ENCODE peak calls at places on chromosomes 13 and 19, in nine cellular contexts. One of them, this sample, is unnamed.
A peak's percentile ranks its signal among the peaks of the same experiment; 100 is the strongest.

GRCh38 chr19:17205237-17206140 is 9.7 kb upstream of the USE1 start:
- DNase-seq in lung: peak; percentile 68
- DNase-seq in neural progenitor cell: peak; percentile 75
- DNase-seq in dorsolateral prefrontal cortex: peak; percentile 67
- DNase-seq in tibial nerve: no peak
- DNase-seq in BE2C: peak; percentile 68
- DNase-seq in endothelial cell: peak; percentile 66
- DNase-seq in NB4: peak; percentile 67
- DNase-seq in fibroblast of lung: peak; percentile 64
- DNase-seq in this sample: peak; percentile 34

GRCh38 chr19:7292950-7293794 is 1.0 kb downstream of the INSR start:
- DNase-seq in lung: peak; percentile 36
- DNase-seq in neural progenitor cell: peak; percentile 36
- DNase-seq in dorsolateral prefrontal cortex: peak; percentile 39
- DNase-seq in tibial nerve: no peak
- DNase-seq in BE2C: peak; percentile 25
- DNase-seq in endothelial cell: peak; percentile 25
- DNase-seq in NB4: peak; percentile 60
- DNase-seq in fibroblast of lung: no peak
- DNase-seq in this sample: peak; percentile 16

GRCh38 chr13:99385161-99385560 is 78.0 kb upstream of the GPR183 start:
- DNase-seq in lung: no peak
- DNase-seq in neural progenitor cell: no peak
- DNase-seq in dorsolateral prefrontal cortex: no peak
- DNase-seq in tibial nerve: no peak
- DNase-seq in BE2C: no peak
- DNase-seq in endothelial cell: no peak
- DNase-seq in NB4: no peak
- DNase-seq in fibroblast of lung: no peak
- DNase-seq in this sample: no peak

GRCh38 chr19:4115818-4116385 is 8.0 kb downstream of the MAP2K2 start:
- DNase-seq in lung: no peak
- DNase-seq in neural progenitor cell: no peak
- DNase-seq in dorsolateral prefrontal cortex: no peak
- DNase-seq in tibial nerve: no peak
- DNase-seq in BE2C: no peak
- DNase-seq in endothelial cell: no peak
- DNase-seq in NB4: no peak
- DNase-seq in fibroblast of lung: no peak
- DNase-seq in this sample: no peak

GRCh38 chr13:73451120-73452029 is 392.6 kb downstream of the KLF5 start:
- DNase-seq in lung: no peak
- DNase-seq in neural progenitor cell: no peak
- DNase-seq in dorsolateral prefrontal cortex: no peak
- DNase-seq in tibial nerve: no peak
- DNase-seq in BE2C: no peak
- DNase-seq in endothelial cell: no peak
- DNase-seq in NB4: no peak
- DNase-seq in fibroblast of lung: no peak
- DNase-seq in this sample: no peak

GRCh38 chr19:18401580-18402112 is 4.2 kb upstream of the LRRC25 start:
- DNase-seq in lung: no peak
- DNase-seq in neural progenitor cell: peak; percentile 57
- DNase-seq in dorsolateral prefrontal cortex: no peak
- DNase-seq in tibial nerve: peak; percentile 67
- DNase-seq in BE2C: no peak
- DNase-seq in endothelial cell: peak; percentile 53
- DNase-seq in NB4: peak; percentile 98
- DNase-seq in fibroblast of lung: peak; percentile 83
- DNase-seq in this sample: no peak

GRCh38 chr13:59447846-59448620 is 715.7 kb downstream of the DIAPH3 start:
- DNase-seq in lung: no peak
- DNase-seq in neural progenitor cell: peak; percentile 39
- DNase-seq in dorsolateral prefrontal cortex: no peak
- DNase-seq in tibial nerve: no peak
- DNase-seq in BE2C: no peak
- DNase-seq in endothelial cell: no peak
- DNase-seq in NB4: no peak
- DNase-seq in fibroblast of lung: peak; percentile 32
- DNase-seq in this sample: no peak

GRCh38 chr13:79645569-79645968 is 164.6 kb downstream of the NDFIP2 start:
- DNase-seq in lung: no peak
- DNase-seq in neural progenitor cell: no peak
- DNase-seq in dorsolateral prefrontal cortex: no peak
- DNase-seq in tibial nerve: no peak
- DNase-seq in BE2C: no peak
- DNase-seq in endothelial cell: no peak
- DNase-seq in NB4: no peak
- DNase-seq in fibroblast of lung: no peak
- DNase-seq in this sample: no peak

DNA sequence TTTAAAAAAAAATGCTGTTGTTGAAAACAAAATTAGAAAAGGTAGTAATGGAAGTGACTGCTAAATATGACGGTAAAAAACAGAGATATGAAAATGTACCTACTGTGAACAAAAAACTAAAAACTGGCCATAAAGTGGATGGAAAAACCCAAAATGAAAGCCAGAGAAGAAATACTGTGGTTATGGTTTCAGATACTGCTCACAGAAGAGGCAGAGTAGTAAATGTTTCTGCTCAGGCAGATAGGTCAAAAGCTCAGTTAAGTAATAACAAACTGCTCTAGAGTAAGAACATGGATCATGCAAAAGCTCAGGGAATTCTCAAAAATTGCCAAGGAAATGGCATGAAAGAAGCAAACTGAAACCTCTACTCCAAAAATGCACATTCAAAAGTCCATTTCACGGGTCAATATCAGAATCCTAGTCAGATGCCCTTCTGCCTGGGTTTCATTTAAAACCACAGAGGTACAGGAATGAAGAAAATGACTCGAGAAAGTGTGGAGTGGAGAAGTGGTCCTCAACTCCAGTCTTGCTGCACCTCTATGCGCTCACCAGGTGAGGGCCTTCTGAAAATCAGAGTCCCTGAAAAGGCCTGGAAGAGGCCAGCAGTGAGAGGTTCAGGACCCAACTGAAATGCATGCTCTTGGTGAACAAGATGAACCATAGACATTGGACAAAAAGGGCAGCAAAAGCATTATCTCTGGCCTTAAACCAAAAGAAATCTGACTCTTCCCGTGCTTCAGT is 315.0 kb upstream of the SPRY2 start:
- DNase-seq in lung: no peak
- DNase-seq in neural progenitor cell: no peak
- DNase-seq in dorsolateral prefrontal cortex: no peak
- DNase-seq in tibial nerve: no peak
- DNase-seq in BE2C: no peak
- DNase-seq in endothelial cell: no peak
- DNase-seq in NB4: no peak
- DNase-seq in fibroblast of lung: no peak
- DNase-seq in this sample: no peak
- TF ChIP-seq CTCF in lung: no peak
- TF ChIP-seq CTCF in neural progenitor cell: no peak
- TF ChIP-seq CTCF in dorsolateral prefrontal cortex: no peak
- TF ChIP-seq CTCF in tibial nerve: no peak
- TF ChIP-seq CTCF in BE2C: peak; percentile 19
- TF ChIP-seq CTCF in endothelial cell: no peak
- TF ChIP-seq CTCF in NB4: no peak
- TF ChIP-seq CTCF in fibroblast of lung: no peak
- TF ChIP-seq CTCF in this sample: no peak

GRCh38 chr19:12137541-12137940 is 2.6 kb downstream of the ZNF20 start:
- DNase-seq in lung: no peak
- DNase-seq in neural progenitor cell: no peak
- DNase-seq in dorsolateral prefrontal cortex: no peak
- DNase-seq in tibial nerve: no peak
- DNase-seq in BE2C: no peak
- DNase-seq in endothelial cell: no peak
- DNase-seq in NB4: peak; percentile 61
- DNase-seq in fibroblast of lung: no peak
- DNase-seq in this sample: no peak

GRCh38 chr19:12139309-12139708 is 841 bp downstream of the ZNF20 start:
- DNase-seq in lung: no peak
- DNase-seq in neural progenitor cell: peak; percentile 20
- DNase-seq in dorsolateral prefrontal cortex: no peak
- DNase-seq in tibial nerve: no peak
- DNase-seq in BE2C: no peak
- DNase-seq in endothelial cell: no peak
- DNase-seq in NB4: no peak
- DNase-seq in fibroblast of lung: no peak
- DNase-seq in this sample: no peak

GRCh38 chr19:12139885-12140544 is at the start of gene ZNF20:
- DNase-seq in lung: peak; percentile 98
- DNase-seq in neural progenitor cell: peak; percentile 99
- DNase-seq in dorsolateral prefrontal cortex: peak; percentile 97
- DNase-seq in tibial nerve: peak; percentile 97
- DNase-seq in BE2C: peak; percentile 97
- DNase-seq in endothelial cell: peak; percentile 95
- DNase-seq in NB4: peak; percentile 95
- DNase-seq in fibroblast of lung: peak; percentile 93
- DNase-seq in this sample: peak; percentile 91

GRCh38 chr19:12140545-12141404 is 625 bp upstream of the ZNF20 start:
- DNase-seq in lung: peak; percentile 91
- DNase-seq in neural progenitor cell: peak; percentile 87
- DNase-seq in dorsolateral prefrontal cortex: peak; percentile 91
- DNase-seq in tibial nerve: peak; percentile 88
- DNase-seq in BE2C: peak; percentile 88
- DNase-seq in endothelial cell: peak; percentile 81
- DNase-seq in NB4: peak; percentile 89
- DNase-seq in fibroblast of lung: peak; percentile 84
- DNase-seq in this sample: peak; percentile 81

DNA sequence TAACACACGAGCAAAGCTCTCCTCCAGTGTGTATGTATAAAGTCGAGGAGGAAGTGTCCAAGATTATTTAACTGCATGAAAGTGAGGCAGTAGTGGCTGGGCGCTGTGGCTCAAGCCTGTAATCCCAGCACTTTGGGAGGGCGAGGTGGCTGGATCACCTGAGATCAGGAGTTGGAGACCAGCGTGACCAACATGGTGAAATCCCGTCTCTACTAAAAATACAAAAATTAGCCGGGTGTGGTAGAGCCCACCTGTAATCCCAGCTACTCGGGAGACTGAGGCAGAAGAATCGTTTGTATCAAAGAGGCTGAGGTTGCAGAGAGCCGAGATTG is 1.2 kb upstream of the ZNF20 start:
- DNase-seq in lung: no peak
- DNase-seq in neural progenitor cell: no peak
- DNase-seq in dorsolateral prefrontal cortex: no peak
- DNase-seq in tibial nerve: no peak
- DNase-seq in BE2C: no peak
- DNase-seq in endothelial cell: no peak
- DNase-seq in NB4: no peak
- DNase-seq in fibroblast of lung: no peak
- DNase-seq in this sample: no peak
- TF ChIP-seq CTCF in lung: no peak
- TF ChIP-seq CTCF in neural progenitor cell: no peak
- TF ChIP-seq CTCF in dorsolateral prefrontal cortex: no peak
- TF ChIP-seq CTCF in tibial nerve: no peak
- TF ChIP-seq CTCF in BE2C: no peak
- TF ChIP-seq CTCF in endothelial cell: peak; percentile 47
- TF ChIP-seq CTCF in NB4: no peak
- TF ChIP-seq CTCF in fibroblast of lung: no peak
- TF ChIP-seq CTCF in this sample: no peak

GRCh38 chr19:45958320-45958719 is 15.3 kb downstream of the NOVA2 start:
- DNase-seq in lung: no peak
- DNase-seq in neural progenitor cell: no peak
- DNase-seq in dorsolateral prefrontal cortex: no peak
- DNase-seq in tibial nerve: no peak
- DNase-seq in BE2C: no peak
- DNase-seq in endothelial cell: no peak
- DNase-seq in NB4: no peak
- DNase-seq in fibroblast of lung: no peak
- DNase-seq in this sample: no peak

GRCh38 chr19:45959517-45960025 is 14.1 kb downstream of the NOVA2 start:
- DNase-seq in lung: no peak
- DNase-seq in neural progenitor cell: no peak
- DNase-seq in dorsolateral prefrontal cortex: no peak
- DNase-seq in tibial nerve: no peak
- DNase-seq in BE2C: no peak
- DNase-seq in endothelial cell: no peak
- DNase-seq in NB4: no peak
- DNase-seq in fibroblast of lung: no peak
- DNase-seq in this sample: no peak

GRCh38 chr19:45958763-45959516 is 14.7 kb downstream of the NOVA2 start:
- DNase-seq in lung: no peak
- DNase-seq in neural progenitor cell: no peak
- DNase-seq in dorsolateral prefrontal cortex: no peak
- DNase-seq in tibial nerve: no peak
- DNase-seq in BE2C: no peak
- DNase-seq in endothelial cell: no peak
- DNase-seq in NB4: no peak
- DNase-seq in fibroblast of lung: no peak
- DNase-seq in this sample: no peak

GRCh38 chr19:45960595-45961235 is 12.9 kb downstream of the NOVA2 start:
- DNase-seq in lung: no peak
- DNase-seq in neural progenitor cell: peak; percentile 68
- DNase-seq in dorsolateral prefrontal cortex: no peak
- DNase-seq in tibial nerve: no peak
- DNase-seq in BE2C: peak; percentile 38
- DNase-seq in endothelial cell: no peak
- DNase-seq in NB4: no peak
- DNase-seq in fibroblast of lung: no peak
- DNase-seq in this sample: no peak

GRCh38 chr19:45962021-45962420 is 11.6 kb downstream of the NOVA2 start:
- DNase-seq in lung: no peak
- DNase-seq in neural progenitor cell: no peak
- DNase-seq in dorsolateral prefrontal cortex: no peak
- DNase-seq in tibial nerve: no peak
- DNase-seq in BE2C: no peak
- DNase-seq in endothelial cell: no peak
- DNase-seq in NB4: no peak
- DNase-seq in fibroblast of lung: no peak
- DNase-seq in this sample: no peak
- TF ChIP-seq CTCF in lung: no peak
- TF ChIP-seq CTCF in neural progenitor cell: no peak
- TF ChIP-seq CTCF in dorsolateral prefrontal cortex: no peak
- TF ChIP-seq CTCF in tibial nerve: no peak
- TF ChIP-seq CTCF in BE2C: no peak
- TF ChIP-seq CTCF in endothelial cell: no peak
- TF ChIP-seq CTCF in NB4: no peak
- TF ChIP-seq CTCF in fibroblast of lung: no peak
- TF ChIP-seq CTCF in this sample: no peak

GRCh38 chr19:35712910-35713845 is 4.6 kb upstream of the KMT2B start:
- DNase-seq in lung: no peak
- DNase-seq in neural progenitor cell: no peak
- DNase-seq in dorsolateral prefrontal cortex: no peak
- DNase-seq in tibial nerve: no peak
- DNase-seq in BE2C: no peak
- DNase-seq in endothelial cell: no peak
- DNase-seq in NB4: no peak
- DNase-seq in fibroblast of lung: no peak
- DNase-seq in this sample: no peak

GRCh38 chr19:35715981-35716734 is 1.6 kb upstream of the KMT2B start:
- DNase-seq in lung: peak; percentile 59
- DNase-seq in neural progenitor cell: peak; percentile 17
- DNase-seq in dorsolateral prefrontal cortex: no peak
- DNase-seq in tibial nerve: no peak
- DNase-seq in BE2C: peak; percentile 46
- DNase-seq in endothelial cell: peak; percentile 60
- DNase-seq in NB4: peak; percentile 7
- DNase-seq in fibroblast of lung: no peak
- DNase-seq in this sample: no peak

GRCh38 chr19:35713904-35714440 is 3.8 kb upstream of the KMT2B start:
- DNase-seq in lung: no peak
- DNase-seq in neural progenitor cell: no peak
- DNase-seq in dorsolateral prefrontal cortex: no peak
- DNase-seq in tibial nerve: no peak
- DNase-seq in BE2C: no peak
- DNase-seq in endothelial cell: no peak
- DNase-seq in NB4: no peak
- DNase-seq in fibroblast of lung: no peak
- DNase-seq in this sample: no peak

GRCh38 chr19:35715355-35715809 is 2.4 kb upstream of the KMT2B start:
- DNase-seq in lung: no peak
- DNase-seq in neural progenitor cell: no peak
- DNase-seq in dorsolateral prefrontal cortex: no peak
- DNase-seq in tibial nerve: no peak
- DNase-seq in BE2C: no peak
- DNase-seq in endothelial cell: no peak
- DNase-seq in NB4: no peak
- DNase-seq in fibroblast of lung: no peak
- DNase-seq in this sample: no peak

DNA sequence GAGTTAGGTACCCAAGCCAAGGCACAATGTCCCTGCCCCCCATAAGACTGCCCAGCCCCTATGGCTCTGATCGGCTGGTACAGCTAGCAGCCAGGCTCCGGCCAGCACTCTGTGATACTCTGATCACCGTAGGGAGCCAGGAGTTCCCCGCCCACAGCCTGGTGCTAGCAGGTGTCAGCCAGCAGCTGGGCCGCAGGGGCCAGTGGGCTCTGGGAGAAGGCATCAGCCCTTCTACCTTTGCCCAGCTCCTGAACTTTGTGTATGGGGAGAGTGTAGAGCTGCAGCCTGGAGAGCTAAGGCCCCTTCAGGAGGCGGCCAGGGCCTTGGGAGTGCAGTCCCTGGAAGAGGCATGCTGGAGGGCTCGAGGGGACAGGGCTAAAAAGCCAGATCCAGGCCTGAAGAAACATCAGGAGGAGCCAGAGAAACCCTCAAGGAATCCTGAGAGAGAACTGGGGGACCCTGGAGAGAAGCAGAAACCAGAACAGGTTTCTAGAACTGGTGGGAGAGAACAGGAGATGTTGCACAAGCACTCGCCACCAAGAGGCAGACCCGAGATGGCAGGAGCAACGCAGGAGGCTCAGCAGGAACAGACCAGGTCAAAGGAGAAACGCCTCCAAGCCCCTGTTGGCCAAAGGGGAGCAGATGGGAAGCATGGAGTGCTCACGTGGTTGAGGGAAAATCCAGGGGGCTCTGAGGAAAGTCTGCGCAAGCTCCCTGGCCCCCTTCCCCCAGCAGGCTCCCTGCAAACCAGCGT is 3.0 kb upstream of the KMT2B start:
- DNase-seq in lung: no peak
- DNase-seq in neural progenitor cell: peak; percentile 42
- DNase-seq in dorsolateral prefrontal cortex: no peak
- DNase-seq in tibial nerve: no peak
- DNase-seq in BE2C: no peak
- DNase-seq in endothelial cell: no peak
- DNase-seq in NB4: peak; percentile 23
- DNase-seq in fibroblast of lung: no peak
- DNase-seq in this sample: no peak
- TF ChIP-seq CTCF in lung: no peak
- TF ChIP-seq CTCF in neural progenitor cell: no peak
- TF ChIP-seq CTCF in dorsolateral prefrontal cortex: no peak
- TF ChIP-seq CTCF in tibial nerve: no peak
- TF ChIP-seq CTCF in BE2C: peak; percentile 22
- TF ChIP-seq CTCF in endothelial cell: no peak
- TF ChIP-seq CTCF in NB4: no peak
- TF ChIP-seq CTCF in fibroblast of lung: no peak
- TF ChIP-seq CTCF in this sample: no peak